ENCODE peak calls at places on chromosomes 6 and 20, in ten cellular contexts. Y is heart right ventricle; X is CD4-positive, alpha-beta memory T cell; T is SK-N-SH; Q is natural killer cell treated with Interleukin-12 subunit alpha and Interleukin-12 subunit beta and Interleukin-15 and Interleukin-18, amount 100 ng/mL, for 72 hours; U is gastrocnemius medialis; P is stimulated activated naive CD4-positive, alpha-beta T cell; C is A549; E is activated CD4-positive, alpha-beta memory T cell treated with anti-CD3 and anti-CD28 coated beads for 36 hours; D is HFF-Myc. O is an unnamed sample.

GRCh38 chr20:4341804-4342560 is 326.6 kb upstream of the RNF24 start:
- DNase-seq in Y (no peak), X (no peak), T (no peak), Q (no peak), U (no peak), P (no peak), C (no peak), E (no peak), D (peak), O (no peak)

GRCh38 chr6:152673233-152673632 is 24.5 kb upstream of the MYCT1 start:
- DNase-seq in Y (no peak), X (no peak), T (no peak), Q (no peak), U (no peak), P (no peak), C (no peak), E (no peak), D (no peak), O (no peak)

GRCh38 chr6:169841907-169842606 is 90.6 kb downstream of the ERMARD start:
- DNase-seq in Y (no peak), X (no peak), T (no peak), Q (no peak), U (no peak), P (no peak), C (no peak), E (no peak), D (no peak), O (no peak)

GRCh38 chr20:61942526-61942925 is 123.2 kb downstream of the TAF4 start:
- DNase-seq in Y (no peak), X (no peak), T (no peak), Q (no peak), U (no peak), P (no peak), C (no peak), E (no peak), D (no peak), O (no peak)

GRCh38 chr6:52363222-52363867 is 1.4 kb downstream of the PAQR8 start:
- DNase-seq in Y (no peak), X (no peak), T (peak), Q (no peak), U (no peak), P (no peak), C (no peak), E (no peak), D (no peak), O (no peak)

GRCh38 chr20:4550740-4551139 is 171.0 kb upstream of the PRND start:
- DNase-seq in Y (no peak), X (no peak), T (no peak), Q (no peak), U (no peak), P (no peak), C (no peak), E (no peak), D (peak), O (no peak)

GRCh38 chr20:4153661-4154238 is 138.4 kb upstream of the RNF24 start:
- DNase-seq in Y (no peak), X (no peak), T (no peak), Q (no peak), U (no peak), P (no peak), C (no peak), E (no peak), D (no peak), O (no peak)

GRCh38 chr20:11692567-11692966 is 225.1 kb upstream of the BTBD3 start:
- DNase-seq in Y (no peak), X (no peak), T (no peak), Q (no peak), U (no peak), P (no peak), C (no peak), E (no peak), D (no peak), O (no peak)

GRCh38 chr20:62437985-62438384 is 10.6 kb upstream of the RBBP8NL start:
- DNase-seq in Y (no peak), X (no peak), T (no peak), Q (no peak), U (no peak), P (no peak), C (no peak), E (no peak), D (no peak), O (no peak)

GRCh38 chr6:2222275-2222842 is 23.0 kb downstream of the GMDS start:
- DNase-seq in Y (no peak), X (no peak), T (no peak), Q (no peak), U (no peak), P (no peak), C (no peak), E (no peak), D (no peak), O (no peak)

GRCh38 chr6:68186870-68187269 is 448.2 kb upstream of the ADGRB3 start:
- DNase-seq in Y (no peak), X (no peak), T (peak), Q (no peak), U (no peak), P (no peak), C (no peak), E (no peak), D (no peak), O (no peak)

O was measured in activated B cell treated with CpG ODN at 0.5 μM for 24 hours.